ENCODE peak calls at places on chromosomes 6 and 20, in seven cellular contexts. Q is naive thymus-derived CD8-positive, alpha-beta T cell; E is germinal center; T is heart right ventricle; G is left lung; C is nephron progenitor cell; V is GM12865. D is an unnamed sample.

GRCh38 chr20:63292292-63292701 is 689 bp upstream of the COL20A1 start:
- DNase-seq in G (no peak), T (no peak), V (no peak), C (no peak), E (no peak), Q (no peak), D (no peak)

GRCh38 chr6:154232013-154232920 is 124.3 kb downstream of the IPCEF1 start:
- DNase-seq in V (no peak), Q (no peak), C (no peak), E (no peak), T (no peak), G (no peak), D (no peak)

GRCh38 chr6:73657201-73657600 is 3.4 kb upstream of the SLC17A5 start:
- DNase-seq in G (no peak), Q (no peak), C (no peak), E (no peak), V (no peak), T (no peak), D (no peak)

GRCh38 chr6:3359091-3359752 is 97.6 kb downstream of the SLC22A23 start:
- DNase-seq in G (no peak), Q (no peak), V (no peak), T (no peak), E (no peak), C (no peak), D (no peak)

GRCh38 chr6:170227521-170227983 is 63.3 kb downstream of the DLL1 start:
- DNase-seq in E (no peak), G (peak), V (no peak), T (no peak), Q (no peak), C (no peak), D (no peak)

GRCh38 chr20:50111829-50112495 is 988 bp downstream of the UBE2V1 start:
- DNase-seq in V (no peak), Q (no peak), C (no peak), G (no peak), T (no peak), E (no peak), D (no peak)

GRCh38 chr20:2866236-2866635 is 7.0 kb upstream of the PTPRA start:
- DNase-seq in E (no peak), C (no peak), Q (no peak), V (no peak), G (no peak), T (no peak), D (no peak)

GRCh38 chr6:134622382-134623173 is 304.7 kb upstream of the SGK1 start:
- DNase-seq in C (no peak), G (no peak), T (no peak), E (no peak), V (no peak), Q (no peak), D (no peak)

GRCh38 chr6:41636803-41637178 is 1.5 kb upstream of the MDFI start:
- DNase-seq in C (peak), T (no peak), G (peak), V (no peak), Q (no peak), E (no peak), D (no peak)

GRCh38 chr6:70398783-70399730 is 14.3 kb upstream of the FAM135A start:
- DNase-seq in Q (no peak), E (no peak), T (peak), G (peak), C (no peak), V (no peak), D (no peak)

GRCh38 chr20:43746344-43747137 is 19.7 kb upstream of the GTSF1L start:
- DNase-seq in E (no peak), Q (no peak), C (no peak), V (no peak), T (no peak), G (no peak), D (no peak)

GRCh38 chr6:5936611-5937010 is 70.1 kb downstream of the NRN1 start:
- DNase-seq in G (no peak), Q (no peak), E (no peak), V (no peak), C (no peak), T (no peak), D (no peak)